ENCODE peak calls at places on chromosome 12, in six cellular contexts. One of them, this sample, is unnamed.

GRCh38 chr12:84793558-84794367 is 118.8 kb downstream of the SLC6A15 start:
- DNase-seq in Panc1: no peak
- DNase-seq in LoVo: no peak
- DNase-seq in activated naive CD4-positive, alpha-beta T cell: no peak
- DNase-seq in AG04449: no peak
- DNase-seq in sciatic nerve: no peak
- DNase-seq in this sample: no peak

GRCh38 chr12:26122681-26123481 is 2.0 kb downstream of the BHLHE41 start:
- DNase-seq in Panc1: peak; percentile 87
- DNase-seq in LoVo: no peak
- DNase-seq in activated naive CD4-positive, alpha-beta T cell: no peak
- DNase-seq in AG04449: no peak
- DNase-seq in sciatic nerve: peak; percentile 90
- DNase-seq in this sample: peak; percentile 85

GRCh38 chr12:68428724-68429580 is 96.8 kb upstream of the MDM1 start:
- DNase-seq in Panc1: no peak
- DNase-seq in LoVo: no peak
- DNase-seq in activated naive CD4-positive, alpha-beta T cell: no peak
- DNase-seq in AG04449: no peak
- DNase-seq in sciatic nerve: no peak
- DNase-seq in this sample: no peak

GRCh38 chr12:130764073-130764472 is 48.0 kb upstream of the RIMBP2 start:
- DNase-seq in Panc1: no peak
- DNase-seq in LoVo: peak; percentile 5
- DNase-seq in activated naive CD4-positive, alpha-beta T cell: no peak
- DNase-seq in AG04449: no peak
- DNase-seq in sciatic nerve: no peak
- DNase-seq in this sample: no peak

GRCh38 chr12:10190558-10191388 is 11.9 kb downstream of the TMEM52B start:
- DNase-seq in Panc1: peak; percentile 41
- DNase-seq in LoVo: peak; percentile 66
- DNase-seq in activated naive CD4-positive, alpha-beta T cell: peak; percentile 8
- DNase-seq in AG04449: no peak
- DNase-seq in sciatic nerve: no peak
- DNase-seq in this sample: peak; percentile 73

GRCh38 chr12:132236129-132236929 is 92.1 kb downstream of the NOC4L start:
- DNase-seq in Panc1: no peak
- DNase-seq in LoVo: no peak
- DNase-seq in activated naive CD4-positive, alpha-beta T cell: no peak
- DNase-seq in AG04449: no peak
- DNase-seq in sciatic nerve: no peak
- DNase-seq in this sample: no peak

GRCh38 chr12:52807544-52808470 is 6.1 kb downstream of the KRT4 start:
- DNase-seq in Panc1: no peak
- DNase-seq in LoVo: no peak
- DNase-seq in activated naive CD4-positive, alpha-beta T cell: no peak
- DNase-seq in AG04449: no peak
- DNase-seq in sciatic nerve: no peak
- DNase-seq in this sample: no peak

GRCh38 chr12:24902521-24903304 is 46.2 kb downstream of the BCAT1 start:
- DNase-seq in Panc1: no peak
- DNase-seq in LoVo: no peak
- DNase-seq in activated naive CD4-positive, alpha-beta T cell: no peak
- DNase-seq in AG04449: no peak
- DNase-seq in sciatic nerve: peak; percentile 63
- DNase-seq in this sample: peak; percentile 41

GRCh38 chr12:3632256-3633240 is 120.4 kb downstream of the CRACR2A start:
- DNase-seq in Panc1: no peak
- DNase-seq in LoVo: no peak
- DNase-seq in activated naive CD4-positive, alpha-beta T cell: no peak
- DNase-seq in AG04449: no peak
- DNase-seq in sciatic nerve: no peak
- DNase-seq in this sample: no peak

GRCh38 chr12:85568395-85569103 is 267.7 kb downstream of the RASSF9 start:
- DNase-seq in Panc1: no peak
- DNase-seq in LoVo: no peak
- DNase-seq in activated naive CD4-positive, alpha-beta T cell: no peak
- DNase-seq in AG04449: no peak
- DNase-seq in sciatic nerve: no peak
- DNase-seq in this sample: no peak

GRCh38 chr12:123094349-123095073 is 56.4 kb downstream of the PITPNM2 start:
- DNase-seq in Panc1: peak; percentile 51
- DNase-seq in LoVo: peak; percentile 38
- DNase-seq in activated naive CD4-positive, alpha-beta T cell: no peak
- DNase-seq in AG04449: no peak
- DNase-seq in sciatic nerve: no peak
- DNase-seq in this sample: no peak

GRCh38 chr12:78331764-78332163 is 501.1 kb downstream of the NAV3 start:
- DNase-seq in Panc1: no peak
- DNase-seq in LoVo: no peak
- DNase-seq in activated naive CD4-positive, alpha-beta T cell: no peak
- DNase-seq in AG04449: no peak
- DNase-seq in sciatic nerve: no peak
- DNase-seq in this sample: no peak

GRCh38 chr12:109758406-109759075 is 44.9 kb downstream of the FAM222A start:
- DNase-seq in Panc1: no peak
- DNase-seq in LoVo: no peak
- DNase-seq in activated naive CD4-positive, alpha-beta T cell: no peak
- DNase-seq in AG04449: no peak
- DNase-seq in sciatic nerve: peak; percentile 45
- DNase-seq in this sample: no peak

GRCh38 chr12:27207626-27208413 is 36.3 kb upstream of the STK38L start:
- DNase-seq in Panc1: no peak
- DNase-seq in LoVo: no peak
- DNase-seq in activated naive CD4-positive, alpha-beta T cell: no peak
- DNase-seq in AG04449: no peak
- DNase-seq in sciatic nerve: no peak
- DNase-seq in this sample: no peak

GRCh38 chr12:116354534-116354933 is 77.0 kb upstream of the MED13L start:
- DNase-seq in Panc1: no peak
- DNase-seq in LoVo: no peak
- DNase-seq in activated naive CD4-positive, alpha-beta T cell: no peak
- DNase-seq in AG04449: no peak
- DNase-seq in sciatic nerve: no peak
- DNase-seq in this sample: no peak

GRCh38 chr12:9741726-9742125 is 8.8 kb upstream of the CLECL1 start:
- DNase-seq in Panc1: no peak
- DNase-seq in LoVo: no peak
- DNase-seq in activated naive CD4-positive, alpha-beta T cell: no peak
- DNase-seq in AG04449: no peak
- DNase-seq in sciatic nerve: no peak
- DNase-seq in this sample: no peak

GRCh38 chr12:82805812-82806497 is 119.2 kb downstream of the TMTC2 start:
- DNase-seq in Panc1: no peak
- DNase-seq in LoVo: no peak
- DNase-seq in activated naive CD4-positive, alpha-beta T cell: no peak
- DNase-seq in AG04449: no peak
- DNase-seq in sciatic nerve: no peak
- DNase-seq in this sample: no peak

GRCh38 chr12:25151476-25151875 is 43.5 kb downstream of the DNAI7 start:
- DNase-seq in Panc1: peak; percentile 75
- DNase-seq in LoVo: no peak
- DNase-seq in activated naive CD4-positive, alpha-beta T cell: no peak
- DNase-seq in AG04449: peak; percentile 98
- DNase-seq in sciatic nerve: no peak
- DNase-seq in this sample: no peak

GRCh38 chr12:23813206-23813605 is 136.3 kb downstream of the SOX5 start:
- DNase-seq in Panc1: no peak
- DNase-seq in LoVo: no peak
- DNase-seq in activated naive CD4-positive, alpha-beta T cell: no peak
- DNase-seq in AG04449: no peak
- DNase-seq in sciatic nerve: no peak
- DNase-seq in this sample: no peak

GRCh38 chr12:52037248-52037861 is 13.9 kb upstream of the NR4A1 start:
- DNase-seq in Panc1: no peak
- DNase-seq in LoVo: peak; percentile 65
- DNase-seq in activated naive CD4-positive, alpha-beta T cell: no peak
- DNase-seq in AG04449: no peak
- DNase-seq in sciatic nerve: peak; percentile 85
- DNase-seq in this sample: no peak